ENCODE peak calls at places on chromosomes 3 and 15, in ten cellular contexts. O is WERI-Rb-1; Z is CD8-positive, alpha-beta T cell; F is neural crest cell; Y is cardiac muscle cell; T is progenitor cell of endocrine pancreas; X is dorsolateral prefrontal cortex; S is AG10803; P is left lung; Q is HFF-Myc. I is an unnamed sample.

GRCh38 chr3:47907784-47908183 is 104.8 kb downstream of the DHX30 start:
- DNase-seq in O (no peak), Z (no peak), F (no peak), Y (no peak), T (no peak), X (no peak), S (no peak), P (no peak), Q (no peak), I (no peak)

GRCh38 chr15:74206801-74207281 is 4.3 kb upstream of the STRA6 start:
- DNase-seq in O (no peak), Z (no peak), F (no peak), Y (no peak), T (no peak), X (peak; percentile 34), S (peak; percentile 31), P (no peak), Q (no peak), I (no peak)

GRCh38 chr15:47839233-47839867 is 122.0 kb downstream of the SEMA6D start:
- DNase-seq in O (no peak), Z (no peak), F (no peak), Y (peak; percentile 51), T (no peak), X (no peak), S (no peak), P (no peak), Q (no peak), I (no peak)

GRCh38 chr3:184315871-184316661 is 1.7 kb downstream of the EIF4G1 start:
- DNase-seq in O (no peak), Z (no peak), F (no peak), Y (no peak), T (no peak), X (no peak), S (peak; percentile 16), P (no peak), Q (no peak), I (no peak)

GRCh38 chr3:54988302-54989022 is 60.6 kb upstream of the LRTM1 start:
- DNase-seq in O (no peak), Z (no peak), F (no peak), Y (peak; percentile 72), T (no peak), X (no peak), S (peak; percentile 94), P (peak; percentile 40), Q (peak; percentile 58), I (no peak)

GRCh38 chr3:181823716-181824115 is 112.0 kb downstream of the SOX2 start:
- DNase-seq in O (no peak), Z (no peak), F (no peak), Y (no peak), T (no peak), X (no peak), S (no peak), P (no peak), Q (no peak), I (no peak)

GRCh38 chr3:24388611-24389010 is 106.0 kb downstream of the THRB start:
- DNase-seq in O (no peak), Z (no peak), F (no peak), Y (no peak), T (no peak), X (no peak), S (no peak), P (no peak), Q (no peak), I (no peak)

GRCh38 chr3:157128771-157129671 is 30.9 kb downstream of the CCNL1 start:
- DNase-seq in O (no peak), Z (peak; percentile 34), F (no peak), Y (peak; percentile 42), T (no peak), X (no peak), S (peak; percentile 62), P (no peak), Q (no peak), I (no peak)

GRCh38 chr3:185730550-185730949 is 94.3 kb downstream of the IGF2BP2 start:
- DNase-seq in O (no peak), Z (no peak), F (no peak), Y (no peak), T (no peak), X (no peak), S (no peak), P (no peak), Q (no peak), I (no peak)

GRCh38 chr3:185734725-185735096 is 90.1 kb downstream of the IGF2BP2 start:
- DNase-seq in O (no peak), Z (no peak), F (no peak), Y (no peak), T (no peak), X (no peak), S (no peak), P (no peak), Q (no peak), I (no peak)

GRCh38 chr3:185737020-185737419 is 87.8 kb downstream of the IGF2BP2 start:
- DNase-seq in O (no peak), Z (no peak), F (no peak), Y (no peak), T (no peak), X (no peak), S (peak; percentile 65), P (no peak), Q (no peak), I (no peak)

GRCh38 chr3:185732782-185733181 is 92.1 kb downstream of the IGF2BP2 start:
- DNase-seq in O (no peak), Z (no peak), F (no peak), Y (no peak), T (no peak), X (no peak), S (peak; percentile 86), P (no peak), Q (peak; percentile 83), I (no peak)

GRCh38 chr3:185733980-185734724 is 90.7 kb downstream of the IGF2BP2 start:
- DNase-seq in O (peak; percentile 62), Z (no peak), F (peak; percentile 30), Y (peak; percentile 78), T (peak; percentile 32), X (no peak), S (peak; percentile 84), P (no peak), Q (no peak), I (no peak)
- TF ChIP-seq CTCF in O (peak; percentile 64), Z (no peak), F (peak; percentile 77), Y (peak; percentile 70), T (peak; percentile 72), X (peak; percentile 41), S (peak; percentile 78), P (peak; percentile 39), Q (peak; percentile 65), I (peak; percentile 85)

DNA sequence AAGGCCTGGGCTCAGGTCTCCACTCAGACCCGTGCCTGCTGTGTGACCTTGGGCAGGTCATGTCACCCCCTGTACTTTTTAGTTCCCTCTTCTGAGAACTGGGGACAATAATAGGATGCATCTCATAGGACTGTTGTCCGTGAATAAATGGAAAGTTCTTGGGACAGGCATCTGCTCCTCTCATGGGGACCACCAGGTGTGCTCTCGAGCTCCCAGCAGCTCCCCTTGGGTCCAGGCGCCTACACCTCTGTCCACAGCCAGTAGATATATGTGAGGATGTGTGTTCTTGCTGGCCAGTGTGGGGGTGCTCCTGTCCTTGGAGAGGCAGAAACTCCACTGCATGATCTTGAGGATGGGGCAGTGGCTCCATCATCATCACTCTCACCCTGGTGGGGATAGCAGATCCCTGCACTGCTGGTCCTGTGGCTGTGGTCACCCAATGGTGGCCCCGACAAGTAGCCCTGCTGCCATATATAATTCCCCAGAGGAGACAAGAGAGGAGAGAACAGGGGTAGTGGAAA is 257.6 kb upstream of the TLE3 start:
- DNase-seq in O (no peak), Z (no peak), F (no peak), Y (no peak), T (no peak), X (no peak), S (no peak), P (no peak), Q (no peak), I (no peak)
- TF ChIP-seq CTCF in O (peak; percentile 60), Z (no peak), F (peak; percentile 29), Y (peak; percentile 24), T (peak; percentile 39), X (no peak), S (peak; percentile 4), P (no peak), Q (no peak), I (peak; percentile 44)

GRCh38 chr15:33309602-33310276 is 1.0 kb upstream of the RYR3 start:
- DNase-seq in O (peak; percentile 73), Z (no peak), F (no peak), Y (peak; percentile 63), T (peak; percentile 11), X (peak; percentile 70), S (no peak), P (no peak), Q (no peak), I (no peak)

GRCh38 chr15:33313491-33313890 is 2.7 kb downstream of the RYR3 start:
- DNase-seq in O (no peak), Z (no peak), F (no peak), Y (no peak), T (no peak), X (no peak), S (no peak), P (no peak), Q (no peak), I (no peak)

GRCh38 chr15:33314115-33314514 is 3.3 kb downstream of the RYR3 start:
- DNase-seq in O (no peak), Z (no peak), F (no peak), Y (no peak), T (no peak), X (no peak), S (no peak), P (no peak), Q (no peak), I (no peak)

GRCh38 chr15:33311312-33311971 is 675 bp downstream of the RYR3 start:
- DNase-seq in O (peak; percentile 59), Z (no peak), F (peak; percentile 11), Y (peak; percentile 11), T (peak; percentile 13), X (peak; percentile 40), S (no peak), P (no peak), Q (no peak), I (no peak)

GRCh38 chr15:33310481-33311311 is at the start of gene RYR3:
- DNase-seq in O (peak; percentile 83), Z (no peak), F (peak; percentile 26), Y (peak; percentile 77), T (peak; percentile 22), X (peak; percentile 60), S (no peak), P (peak; percentile 36), Q (no peak), I (no peak)
- TF ChIP-seq CTCF in O (no peak), Z (no peak), F (no peak), Y (no peak), T (no peak), X (no peak), S (no peak), P (no peak), Q (no peak), I (no peak)

DNA sequence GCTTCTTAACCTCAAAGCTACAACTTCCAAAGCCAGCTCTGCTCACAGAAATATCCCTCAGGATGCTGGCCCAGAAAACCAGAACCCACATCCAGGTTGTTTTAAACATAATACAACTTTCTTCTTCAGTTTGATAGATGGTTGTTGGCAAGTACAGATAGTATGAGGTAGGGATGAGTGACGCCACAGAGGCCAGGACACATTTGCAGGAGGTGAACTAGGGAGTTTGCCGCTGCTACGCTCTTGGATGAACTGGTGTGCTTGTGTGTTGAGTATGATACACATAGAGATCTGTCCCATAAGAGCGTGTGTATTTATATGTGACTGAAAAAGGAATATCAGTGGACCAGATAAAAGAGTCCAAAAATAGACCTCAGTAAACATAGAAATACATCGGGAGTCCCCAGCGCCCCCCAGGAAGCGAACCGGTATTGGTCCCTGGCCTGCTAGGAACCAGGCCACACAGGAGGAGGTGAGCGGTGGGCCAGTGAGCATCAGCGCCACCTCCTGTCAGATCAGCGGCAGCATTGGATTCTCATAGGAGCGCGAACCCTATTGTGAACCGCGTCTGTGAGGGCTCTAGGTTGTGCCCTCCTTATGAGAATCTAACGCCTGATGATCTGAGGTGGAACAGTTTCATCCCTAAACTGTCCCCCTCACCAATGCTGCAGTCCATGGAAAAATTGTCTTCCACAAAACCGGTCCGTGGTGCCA is 98.0 kb downstream of the LRRK1 start:
- DNase-seq in O (peak; percentile 27), Z (no peak), F (no peak), Y (peak; percentile 43), T (no peak), X (peak; percentile 27), S (no peak), P (no peak), Q (no peak), I (no peak)
- TF ChIP-seq CTCF in O (peak; percentile 63), Z (no peak), F (peak; percentile 38), Y (peak; percentile 28), T (peak; percentile 37), X (no peak), S (no peak), P (no peak), Q (peak; percentile 27), I (peak; percentile 56)

I was measured in chondrocyte.